ENCODE peak calls at places on chromosomes 4 and X, in five cellular contexts. N is activated B cell treated with CpG ODN at 0.5 μM for 24 hours, D is stromal cell of bone marrow, K is amygdala, Z is NCI-H1105 treated with DMSO at 0.1 percent for 48 hours. A is an unnamed sample.

GRCh38 chr4:39083164-39083563 is 21.1 kb downstream of the KLHL5 start:
- DNase-seq in Z (no peak), N (no peak), D (peak; percentile 21), K (no peak), A (no peak)

GRCh38 chrX:104742345-104742744 is 176.3 kb downstream of the IL1RAPL2 start:
- DNase-seq in Z (peak; percentile 14), N (no peak), D (no peak), K (no peak), A (no peak)

GRCh38 chrX:1657367-1658082 is 42.7 kb downstream of the ASMT start:
- DNase-seq in K (no peak), Z (peak; percentile 6), N (peak; percentile 18), D (no peak), A (peak; percentile 70)

GRCh38 chr4:138055890-138056289 is 186.3 kb downstream of the SLC7A11 start:
- DNase-seq in D (no peak), N (no peak), Z (no peak), K (no peak), A (no peak)

GRCh38 chrX:9062621-9063020 is 28.7 kb upstream of the FAM9B start:
- DNase-seq in Z (no peak), N (no peak), K (no peak), D (no peak), A (no peak)

GRCh38 chrX:110321670-110322069 is 3.8 kb upstream of the AMMECR1 start:
- DNase-seq in Z (no peak), N (no peak), D (no peak), K (no peak), A (no peak)

GRCh38 chr4:8015512-8015911 is 75.9 kb upstream of the AFAP1 start:
- DNase-seq in D (no peak), Z (no peak), K (no peak), N (no peak), A (no peak)

GRCh38 chr4:169024762-169025161 is 14.7 kb upstream of the CBR4 start:
- DNase-seq in Z (peak; percentile 5), D (peak; percentile 27), K (no peak), N (no peak), A (no peak)

GRCh38 chrX:6021316-6022091 is 207.2 kb downstream of the NLGN4X start:
- DNase-seq in D (peak; percentile 7), N (no peak), Z (peak; percentile 37), K (peak; percentile 8), A (no peak)

GRCh38 chrX:73851014-73852009 is 288.3 kb downstream of the CHIC1 start:
- DNase-seq in D (peak; percentile 75), N (no peak), Z (no peak), K (no peak), A (peak; percentile 92)

GRCh38 chrX:46257451-46257879 is 287.8 kb downstream of the ZNF674 start:
- DNase-seq in Z (no peak), D (no peak), N (no peak), K (no peak), A (no peak)

GRCh38 chr4:7652451-7652871 is 217.7 kb upstream of the PSAPL1 start:
- DNase-seq in Z (no peak), K (no peak), D (no peak), N (no peak), A (peak; percentile 45)

GRCh38 chr4:48490680-48491513 is 845 bp downstream of the ZAR1 start:
- DNase-seq in N (peak; percentile 25), D (no peak), K (no peak), Z (no peak), A (no peak)

A was measured in upper lobe of left lung.